ENCODE peak calls at places on chromosomes 5 and 9, in nine cellular contexts. Z is GM12878, Q is neural progenitor cell, C is keratinocyte, H is prostate gland, U is BE2C, K is spleen, X is heart left ventricle, L is sigmoid colon. A is an unnamed sample.

GRCh38 chr5:73623929-73624404 is 2.0 kb upstream of the ARHGEF28 start:
- DNase-seq in Q (no peak), C (no peak), Z (no peak), K (no peak), X (no peak), L (no peak), U (no peak), H (no peak), A (no peak)

GRCh38 chr5:147508711-147509040 is 1.2 kb downstream of the DPYSL3 start:
- DNase-seq in Z (no peak), U (no peak), H (no peak), X (no peak), L (no peak), C (no peak), Q (no peak), K (no peak), A (no peak)

GRCh38 chr5:21802869-21803490 is 1050.2 kb downstream of the CDH12 start:
- DNase-seq in U (no peak), K (no peak), L (no peak), C (no peak), Q (peak; percentile 11), H (no peak), X (no peak), Z (no peak), A (no peak)

GRCh38 chr5:156907667-156908066 is 55.4 kb downstream of the TIMD4 start:
- DNase-seq in X (no peak), L (no peak), K (no peak), H (no peak), Z (no peak), Q (no peak), C (no peak), U (no peak), A (no peak)

GRCh38 chr5:74241751-74242140 is 398.8 kb downstream of the ENC1 start:
- DNase-seq in Q (no peak), L (no peak), C (peak; percentile 60), U (no peak), H (peak; percentile 26), X (no peak), Z (no peak), K (no peak), A (no peak)

GRCh38 chr9:130301483-130302286 is 36.1 kb downstream of the HMCN2 start:
- DNase-seq in U (peak; percentile 69), X (peak; percentile 81), K (no peak), H (no peak), Q (no peak), C (no peak), L (peak; percentile 93), Z (no peak), A (peak; percentile 51)

GRCh38 chr5:66565878-66566277 is 30.3 kb upstream of the MAST4 start:
- DNase-seq in L (no peak), X (no peak), Z (no peak), Q (no peak), H (no peak), K (no peak), C (no peak), U (no peak), A (no peak)

GRCh38 chr5:143494162-143494561 is 90.7 kb upstream of the NR3C1 start:
- DNase-seq in L (no peak), K (no peak), H (no peak), X (no peak), U (no peak), Q (no peak), Z (no peak), C (no peak), A (no peak)

GRCh38 chr5:160423025-160423554 is 1.4 kb downstream of the PTTG1 start:
- DNase-seq in U (no peak), K (no peak), X (no peak), H (peak; percentile 59), L (no peak), Q (no peak), Z (no peak), C (no peak), A (no peak)

GRCh38 chr5:160118349-160119141 is 705 bp downstream of the PWWP2A start:
- DNase-seq in Z (no peak), H (peak; percentile 51), K (peak; percentile 93), U (peak; percentile 51), Q (no peak), L (peak; percentile 85), X (peak; percentile 53), C (no peak), A (peak; percentile 60)

GRCh38 chr9:12719431-12719830 is 26.2 kb downstream of the TYRP1 start:
- DNase-seq in L (no peak), Q (peak; percentile 18), K (no peak), U (no peak), C (no peak), H (no peak), Z (no peak), X (no peak), A (no peak)

GRCh38 chr9:693460-694390 is 147.8 kb upstream of the DMRT1 start:
- DNase-seq in K (no peak), X (peak; percentile 82), Q (no peak), H (peak; percentile 61), U (no peak), L (peak; percentile 93), C (no peak), Z (no peak), A (peak; percentile 32)

GRCh38 chr5:74206571-74207550 is 433.7 kb downstream of the ENC1 start:
- DNase-seq in Z (no peak), L (peak; percentile 72), U (peak; percentile 54), K (no peak), Q (peak; percentile 29), X (peak; percentile 36), H (peak; percentile 30), C (no peak), A (peak; percentile 17)

DNA sequence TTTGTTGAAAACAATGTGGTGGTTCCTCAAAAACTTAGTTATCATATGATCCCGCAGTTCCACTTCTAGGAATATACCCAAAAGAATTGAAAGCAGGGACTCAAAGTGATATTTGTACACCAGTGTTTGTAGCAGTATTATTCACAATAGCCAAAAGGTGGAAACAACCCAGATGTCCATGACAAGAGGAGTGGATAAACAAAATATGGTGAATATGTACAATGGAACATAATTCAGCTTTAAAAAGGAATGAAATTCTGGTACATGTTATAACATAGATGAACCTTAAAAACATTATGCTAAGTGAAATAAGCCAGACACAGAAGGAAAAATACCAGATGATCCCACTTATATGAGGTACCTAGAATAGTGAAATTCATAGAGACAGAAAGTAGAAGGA is 28.9 kb downstream of the IRF1 start:
- DNase-seq in X (no peak), K (no peak), U (no peak), Z (no peak), L (no peak), C (no peak), Q (no peak), H (no peak), A (no peak)
- H3K4me1 ChIP-seq in X (peaks cover 81% of the 10 kb centered on the region), K (peaks cover 100% of the 10 kb centered on the region), U (no peaks in the 10 kb centered on the region), Z (peaks cover 78% of the 10 kb centered on the region), L (no peaks in the 10 kb centered on the region), C (peaks cover 65% of the 10 kb centered on the region), Q (peaks cover 12% of the 10 kb centered on the region), H (peaks cover 8% of the 10 kb centered on the region), A (peaks cover 69% of the 10 kb centered on the region)

GRCh38 chr5:141596867-141597266 is 21.9 kb downstream of the DIAPH1 start:
- DNase-seq in U (no peak), Z (no peak), X (no peak), Q (no peak), K (no peak), H (no peak), L (no peak), C (no peak), A (no peak)

GRCh38 chr5:141597814-141598213 is 21.0 kb downstream of the DIAPH1 start:
- DNase-seq in U (no peak), L (no peak), Q (no peak), K (no peak), X (no peak), H (no peak), C (no peak), Z (no peak), A (no peak)

GRCh38 chr5:141598389-141599360 is 20.1 kb downstream of the DIAPH1 start:
- DNase-seq in K (no peak), Q (no peak), C (no peak), Z (no peak), H (no peak), L (no peak), X (no peak), U (no peak), A (no peak)

GRCh38 chr5:141597394-141597793 is 21.4 kb downstream of the DIAPH1 start:
- DNase-seq in U (no peak), X (no peak), Q (no peak), C (no peak), Z (no peak), K (no peak), L (no peak), H (no peak), A (no peak)
- H3K4me1 ChIP-seq in U (peaks cover 14% of the 10 kb centered on the region), X (peaks cover 10% of the 10 kb centered on the region), Q (peaks cover 7% of the 10 kb centered on the region), C (peaks cover 5% of the 10 kb centered on the region), Z (peaks cover 11% of the 10 kb centered on the region), K (peaks cover 86% of the 10 kb centered on the region), L (no peaks in the 10 kb centered on the region), H (no peaks in the 10 kb centered on the region), A (no peaks in the 10 kb centered on the region)

DNA sequence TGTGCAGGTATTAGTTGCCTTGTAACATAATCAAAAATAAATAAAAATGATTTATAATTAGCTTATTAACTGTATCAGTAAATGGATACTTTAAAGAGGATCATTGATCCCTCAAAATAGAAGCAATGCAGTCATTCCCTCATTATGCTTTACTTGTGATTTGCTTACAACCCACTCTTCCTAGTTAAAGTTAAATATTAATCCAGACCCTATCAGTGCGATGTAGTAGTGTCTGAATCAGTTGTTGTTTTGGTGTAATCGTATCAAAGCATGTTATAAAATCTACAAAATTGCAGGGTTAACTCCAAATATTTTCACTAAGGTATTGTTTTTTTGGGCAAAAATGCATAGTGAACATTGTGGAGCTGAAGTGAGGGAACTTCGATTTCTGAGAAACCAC is 17.6 kb downstream of the TENT4A start:
- DNase-seq in L (no peak), C (no peak), K (no peak), Z (no peak), U (no peak), X (no peak), Q (no peak), H (no peak), A (no peak)
- H3K4me1 ChIP-seq in L (no peaks in the 10 kb centered on the region), C (peaks cover 5% of the 10 kb centered on the region), K (peaks cover 99% of the 10 kb centered on the region), Z (peaks cover 78% of the 10 kb centered on the region), U (peaks cover 22% of the 10 kb centered on the region), X (peaks cover 72% of the 10 kb centered on the region), Q (peaks cover 29% of the 10 kb centered on the region), H (peaks cover 5% of the 10 kb centered on the region), A (peaks cover 34% of the 10 kb centered on the region)

DNA sequence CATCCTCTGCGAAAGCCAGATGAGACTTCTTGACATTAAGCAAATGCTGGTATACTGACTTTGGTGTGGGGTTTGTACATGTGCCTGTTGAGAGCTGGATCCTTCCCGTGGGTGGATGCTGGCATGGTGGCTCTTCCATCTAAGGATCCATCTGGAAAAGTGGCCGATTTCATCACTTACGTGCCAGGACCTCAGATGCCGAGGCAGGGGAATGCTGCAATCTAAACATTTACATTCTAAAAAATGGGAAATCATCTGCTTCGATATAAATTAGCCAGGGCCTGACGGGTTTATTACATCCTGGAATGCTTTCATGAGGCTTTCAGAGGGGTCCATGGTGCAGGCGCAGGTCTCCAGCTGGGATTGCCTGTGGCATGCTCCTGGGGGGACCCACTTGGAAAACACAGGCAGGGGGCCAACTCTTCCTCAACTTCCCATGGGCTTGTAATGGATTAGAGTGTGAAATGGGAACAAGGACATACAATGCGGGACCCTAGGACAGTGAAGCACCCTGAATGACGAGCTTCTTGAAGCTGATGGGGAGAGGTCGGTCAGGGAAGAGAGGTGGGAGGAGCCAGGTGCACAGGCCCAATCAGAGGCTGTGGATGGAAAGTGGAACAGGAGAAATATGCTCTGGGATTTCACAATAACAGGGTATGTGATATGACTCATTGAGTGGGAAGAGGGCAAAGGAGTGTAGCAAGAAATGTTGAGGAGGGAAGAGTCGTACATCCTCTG is 105.5 kb upstream of the PITX1 start:
- DNase-seq in X (no peak), U (no peak), H (no peak), Z (no peak), C (no peak), Q (no peak), K (no peak), L (peak; percentile 73), A (peak; percentile 42)
- H3K4me1 ChIP-seq in X (no peaks in the 10 kb centered on the region), U (peaks cover 5% of the 10 kb centered on the region), H (no peaks in the 10 kb centered on the region), Z (no peaks in the 10 kb centered on the region), C (peaks cover 48% of the 10 kb centered on the region), Q (no peaks in the 10 kb centered on the region), K (peaks cover 8% of the 10 kb centered on the region), L (no peaks in the 10 kb centered on the region), A (peaks cover 46% of the 10 kb centered on the region)